ENCODE peak calls at places on chromosomes 2 and 18, in four cellular contexts. A, W, L and Y are unnamed samples.

GRCh38 chr2:97348265-97348664 is 235.3 kb downstream of the ANKRD36 start:
- DNase-seq in A (no peak), W (no peak), L (no peak), Y (no peak)

GRCh38 chr2:63052411-63053234 is 2.0 kb downstream of the OTX1 start:
- DNase-seq in A (no peak), W (no peak), L (no peak), Y (no peak)

GRCh38 chr2:217853301-217853881 is 149.4 kb downstream of the TNS1 start:
- DNase-seq in A (peak), W (peak), L (no peak), Y (peak)

GRCh38 chr18:3902676-3903075 is 452.7 kb downstream of the TGIF1 start:
- DNase-seq in A (no peak), W (no peak), L (no peak), Y (no peak)

GRCh38 chr2:97740590-97741182 is 27.3 kb downstream of the ZAP70 start:
- DNase-seq in A (no peak), W (no peak), L (peak), Y (peak)

GRCh38 chr18:7873316-7873715 is 306.2 kb downstream of the PTPRM start:
- DNase-seq in A (no peak), W (no peak), L (no peak), Y (no peak)

GRCh38 chr2:191894681-191895147 is 47.8 kb upstream of the CAVIN2 start:
- DNase-seq in A (peak), W (no peak), L (no peak), Y (peak)

GRCh38 chr2:239216614-239217273 is 184.1 kb downstream of the HDAC4 start:
- DNase-seq in A (no peak), W (no peak), L (no peak), Y (no peak)

GRCh38 chr2:102122115-102122514 is 20.4 kb upstream of the IL1R1 start:
- DNase-seq in A (peak), W (no peak), L (no peak), Y (no peak)

GRCh38 chr2:128381001-128381938 is 62.6 kb upstream of the HS6ST1 start:
- DNase-seq in A (no peak), W (peak), L (peak), Y (no peak)

GRCh38 chr2:188013767-188014166 is 277.9 kb upstream of the GULP1 start:
- DNase-seq in A (no peak), W (no peak), L (no peak), Y (no peak)

GRCh38 chr2:110854355-110855081 is 122.1 kb downstream of the ACOXL start:
- DNase-seq in A (no peak), W (no peak), L (peak), Y (no peak)

GRCh38 chr2:222825031-222825430 is 35.8 kb upstream of the ACSL3 start:
- DNase-seq in A (no peak), W (no peak), L (no peak), Y (no peak)

GRCh38 chr18:33440011-33440383 is 524 bp downstream of the CCDC178 start:
- DNase-seq in A (peak), W (peak), L (no peak), Y (no peak)

DNA sequence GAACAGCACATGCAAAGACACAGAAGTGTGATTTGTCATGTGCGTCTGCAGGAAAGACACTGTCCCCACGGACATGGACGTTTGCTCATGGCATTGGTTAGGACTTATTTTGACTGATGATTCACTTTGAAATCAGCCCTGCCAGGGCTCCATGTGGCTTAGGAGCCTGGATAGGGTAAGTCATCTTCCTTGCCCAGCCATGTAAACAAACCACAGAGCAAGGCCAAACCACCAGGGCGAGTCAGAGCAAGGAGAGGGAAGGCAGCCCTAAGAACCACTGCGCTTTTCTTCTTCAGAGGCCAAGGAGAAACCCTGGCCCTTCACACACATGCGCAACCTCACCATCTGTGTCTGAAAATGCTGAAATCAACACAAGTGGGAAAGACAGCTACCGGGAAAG is 88.8 kb downstream of the GFPT1 start:
- DNase-seq in A (peak), W (no peak), L (no peak), Y (peak)
- TF ChIP-seq CTCF in A (peak), W (no peak), L (no peak), Y (no peak)

GRCh38 chr2:219727771-219728429 is 100.5 kb downstream of the SLC4A3 start:
- DNase-seq in A (no peak), W (no peak), L (no peak), Y (no peak)

GRCh38 chr2:219733106-219733505 is 105.7 kb downstream of the SLC4A3 start:
- DNase-seq in A (peak), W (no peak), L (no peak), Y (peak)

GRCh38 chr2:219731173-219731572 is 103.7 kb downstream of the SLC4A3 start:
- DNase-seq in A (peak), W (no peak), L (no peak), Y (peak)

GRCh38 chr2:219726916-219727315 is 99.5 kb downstream of the SLC4A3 start:
- DNase-seq in A (no peak), W (no peak), L (no peak), Y (peak)

DNA sequence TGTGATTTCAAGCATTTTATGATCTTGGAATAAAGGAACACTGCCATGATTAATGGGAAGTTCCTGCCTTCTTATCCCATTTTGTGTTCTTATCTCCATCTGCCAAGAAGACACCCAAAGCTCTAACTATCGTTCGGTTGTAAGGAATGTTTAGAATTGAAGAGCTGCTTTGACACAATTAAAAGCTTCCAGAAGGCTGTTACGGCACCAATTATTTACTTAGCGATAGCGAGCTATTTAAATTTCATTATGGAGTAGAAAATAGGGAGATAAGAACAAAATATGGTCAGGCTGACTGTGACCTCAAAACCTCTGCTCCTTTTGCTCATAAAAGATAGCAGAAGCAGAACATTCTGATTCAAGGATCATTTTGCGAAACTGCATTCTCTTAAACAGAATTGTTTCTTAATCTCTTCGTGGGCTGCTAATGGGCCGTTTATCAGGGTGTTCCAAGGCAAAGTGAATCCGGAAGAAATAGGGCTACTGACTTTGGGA is 101.6 kb downstream of the SLC4A3 start:
- DNase-seq in A (no peak), W (no peak), L (peak), Y (no peak)
- TF ChIP-seq CTCF in A (no peak), W (no peak), L (no peak), Y (no peak)

DNA sequence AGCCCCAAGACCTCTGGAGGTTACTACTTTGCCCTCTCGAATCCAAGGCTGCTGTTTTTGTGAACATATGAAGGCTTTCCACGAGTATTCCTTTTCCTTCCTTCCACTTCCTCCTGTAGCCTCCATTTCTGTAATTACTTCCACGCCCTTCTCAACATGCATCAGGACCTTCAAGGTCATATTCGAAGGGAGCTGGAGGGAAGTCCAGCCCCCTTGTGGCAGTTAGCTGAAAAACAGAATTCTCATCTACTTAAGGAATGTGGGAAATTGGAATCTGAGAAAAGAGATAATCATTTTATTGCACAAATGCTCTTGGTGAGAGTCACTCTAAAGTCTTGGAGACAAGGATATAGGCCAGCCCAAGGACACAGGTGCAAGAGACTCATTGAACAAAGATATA is 1000.2 kb downstream of the TDRD15 start:
- DNase-seq in A (no peak), W (no peak), L (peak), Y (no peak)
- TF ChIP-seq CTCF in A (no peak), W (no peak), L (peak), Y (peak)

GRCh38 chr18:58242978-58243377 is 199.0 kb downstream of the NEDD4L start:
- DNase-seq in A (no peak), W (no peak), L (no peak), Y (no peak)

GRCh38 chr18:58239879-58240278 is 195.9 kb downstream of the NEDD4L start:
- DNase-seq in A (peak), W (no peak), L (no peak), Y (no peak)

GRCh38 chr18:58241877-58242276 is 197.9 kb downstream of the NEDD4L start:
- DNase-seq in A (peak), W (no peak), L (no peak), Y (peak)

GRCh38 chr18:58242435-58242834 is 198.4 kb downstream of the NEDD4L start:
- DNase-seq in A (no peak), W (no peak), L (no peak), Y (no peak)

DNA sequence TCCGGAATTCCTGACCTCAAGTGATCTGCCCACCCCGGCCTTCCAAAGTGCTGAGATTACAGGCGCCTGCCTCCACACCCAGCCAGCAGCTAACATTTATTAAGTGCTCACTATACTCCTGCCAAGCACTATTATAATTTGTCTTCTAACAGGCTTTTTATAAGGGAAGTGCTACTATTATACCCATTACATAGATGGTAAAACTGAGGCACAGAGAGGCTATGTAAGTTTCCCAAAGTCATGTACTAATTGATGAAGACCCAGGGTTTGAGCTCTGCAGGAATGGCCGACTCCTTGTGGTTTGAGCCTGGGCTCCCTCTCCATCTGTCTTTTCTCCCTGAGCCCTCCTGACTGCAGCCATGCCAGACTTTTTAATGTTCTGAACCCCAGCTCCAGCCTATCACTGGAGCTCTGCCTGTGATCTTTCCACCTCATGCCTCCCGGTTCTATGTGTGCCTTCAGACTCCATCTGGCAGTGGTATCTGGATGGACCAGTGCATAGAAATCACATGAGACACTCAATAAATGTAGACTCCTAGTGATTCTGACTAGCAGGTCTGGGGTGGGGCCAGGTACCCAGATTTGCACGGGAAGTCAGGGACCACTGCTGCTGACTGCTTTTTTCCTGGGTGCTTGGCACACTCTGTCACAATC is 197.1 kb downstream of the NEDD4L start:
- DNase-seq in A (no peak), W (no peak), L (no peak), Y (no peak)
- TF ChIP-seq CTCF in A (no peak), W (no peak), L (no peak), Y (no peak)

GRCh38 chr2:15813481-15814266 is 126.7 kb upstream of the MYCN start:
- DNase-seq in A (no peak), W (no peak), L (no peak), Y (no peak)

GRCh38 chr2:15811367-15811766 is 129.0 kb upstream of the MYCN start:
- DNase-seq in A (no peak), W (no peak), L (peak), Y (no peak)

GRCh38 chr2:15810451-15811150 is 129.7 kb upstream of the MYCN start:
- DNase-seq in A (no peak), W (no peak), L (no peak), Y (no peak)

GRCh38 chr2:15814406-15814805 is 125.9 kb upstream of the MYCN start:
- DNase-seq in A (no peak), W (no peak), L (no peak), Y (no peak)

DNA sequence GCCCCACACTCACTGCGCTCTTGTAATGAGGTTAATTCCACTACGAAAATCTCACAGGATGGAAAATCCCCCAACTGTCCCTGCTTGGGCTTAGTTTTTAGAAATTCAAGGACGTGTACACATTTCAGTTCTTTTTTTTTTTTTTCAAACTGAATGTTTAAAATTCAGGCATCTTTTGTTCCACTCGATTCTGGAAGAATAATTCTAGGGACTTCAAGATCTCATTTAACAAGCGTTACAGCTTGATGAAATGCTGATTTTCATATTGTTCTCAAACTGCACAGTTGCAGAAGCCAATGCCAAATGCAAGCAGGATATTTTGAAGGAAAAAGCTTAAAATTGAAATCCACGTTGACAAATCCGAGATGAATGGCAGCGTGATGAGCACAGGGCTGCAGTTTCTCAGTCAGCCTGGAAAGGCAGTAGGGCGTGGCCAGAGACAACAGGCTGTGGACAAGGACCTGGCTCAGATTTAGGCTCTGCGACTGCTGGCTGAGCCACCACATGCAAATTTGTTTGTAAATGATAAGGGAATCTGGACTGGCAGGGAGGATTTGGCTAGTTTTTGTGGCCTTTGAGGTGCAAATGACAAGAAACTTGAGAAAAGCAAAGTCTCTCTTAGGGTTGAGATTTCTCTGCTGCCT is 128.0 kb upstream of the MYCN start:
- DNase-seq in A (no peak), W (no peak), L (no peak), Y (peak)
- TF ChIP-seq CTCF in A (no peak), W (no peak), L (no peak), Y (no peak)

GRCh38 chr18:72041313-72042032 is 502.7 kb downstream of the CBLN2 start:
- DNase-seq in A (no peak), W (no peak), L (no peak), Y (peak)
- TF ChIP-seq CTCF in A (no peak), W (no peak), L (no peak), Y (no peak)

GRCh38 chr2:241354668-241355658 is 1.1 kb upstream of the FARP2 start:
- DNase-seq in A (peak), W (peak), L (peak), Y (peak)

GRCh38 chr2:241358470-241358869 is 2.4 kb downstream of the FARP2 start:
- DNase-seq in A (no peak), W (no peak), L (no peak), Y (no peak)

GRCh38 chr2:241356871-241357260 is 781 bp downstream of the FARP2 start:
- DNase-seq in A (no peak), W (no peak), L (no peak), Y (no peak)

GRCh38 chr2:241357531-241357930 is 1.4 kb downstream of the FARP2 start:
- DNase-seq in A (peak), W (no peak), L (no peak), Y (no peak)

GRCh38 chr2:241355983-241356870 is at the start of gene FARP2:
- DNase-seq in A (peak), W (peak), L (peak), Y (peak)
- TF ChIP-seq CTCF in A (no peak), W (no peak), L (no peak), Y (no peak)